ENCODE peak calls at places on chromosome 21, in seven cellular contexts. S is activated naive CD8-positive, alpha-beta T cell treated with anti-CD3 and anti-CD28 coated beads, Interleukin-2, amount 50 U/mL, for 16 hours; F is activated CD4-positive, alpha-beta T cell treated with anti-CD3 and anti-CD28 coated beads for 36 hours; A is stimulated activated CD4-positive, alpha-beta T cell treated with anti-CD3 and anti-CD28 coated beads, Interleukin-15, amount 100 ng/mL, for 24 hours; Q is progenitor cell of endocrine pancreas; L is non-pigmented ciliary epithelial cell; G is breast epithelium. O is an unnamed sample.

GRCh38 chr21:46498335-46499050 is 39.8 kb downstream of the DIP2A start:
- DNase-seq in S (no peak), F (no peak), A (peak; percentile 6), Q (no peak), L (no peak), G (no peak), O (no peak)

GRCh38 chr21:35475768-35476167 is 426.7 kb upstream of the RUNX1 start:
- DNase-seq in S (no peak), F (no peak), A (no peak), Q (no peak), L (peak; percentile 55), G (no peak), O (no peak)

GRCh38 chr21:34617753-34618339 is 2.9 kb upstream of the RCAN1 start:
- DNase-seq in S (no peak), F (no peak), A (no peak), Q (no peak), L (no peak), G (no peak), O (no peak)

GRCh38 chr21:34204481-34205439 is 131.4 kb downstream of the MRPS6 start:
- DNase-seq in S (no peak), F (no peak), A (no peak), Q (no peak), L (no peak), G (no peak), O (no peak)

GRCh38 chr21:36820176-36821031 is 121.5 kb downstream of the SIM2 start:
- DNase-seq in S (no peak), F (peak; percentile 7), A (no peak), Q (peak; percentile 15), L (no peak), G (no peak), O (no peak)

GRCh38 chr21:14836950-14837349 is 227.8 kb downstream of the NRIP1 start:
- DNase-seq in S (no peak), F (no peak), A (no peak), Q (no peak), L (no peak), G (no peak), O (no peak)

GRCh38 chr21:38741976-38742309 is 63.8 kb upstream of the ETS2 start:
- DNase-seq in S (no peak), F (no peak), A (no peak), Q (no peak), L (no peak), G (no peak), O (no peak)

GRCh38 chr21:43585924-43586411 is 73.3 kb downstream of the HSF2BP start:
- DNase-seq in S (no peak), F (no peak), A (no peak), Q (no peak), L (peak; percentile 99), G (peak; percentile 92), O (no peak)

GRCh38 chr21:37263827-37264226 is 3.3 kb downstream of the VPS26C start:
- DNase-seq in S (no peak), F (no peak), A (no peak), Q (no peak), L (no peak), G (no peak), O (no peak)

GRCh38 chr21:44365251-44365966 is 12.0 kb downstream of the TRPM2 start:
- DNase-seq in S (no peak), F (no peak), A (no peak), Q (no peak), L (no peak), G (no peak), O (peak; percentile 68)

GRCh38 chr21:45556645-45557601 is 14.7 kb upstream of the SLC19A1 start:
- DNase-seq in S (no peak), F (peak; percentile 45), A (no peak), Q (no peak), L (no peak), G (no peak), O (peak; percentile 83)

GRCh38 chr21:15731243-15731613 is 1.4 kb downstream of the USP25 start:
- DNase-seq in S (no peak), F (no peak), A (no peak), Q (no peak), L (no peak), G (no peak), O (no peak)

GRCh38 chr21:44872568-44873355 is 728 bp downstream of the PTTG1IP start:
- DNase-seq in S (no peak), F (peak; percentile 47), A (peak; percentile 39), Q (peak; percentile 32), L (no peak), G (peak; percentile 45), O (peak; percentile 89)

GRCh38 chr21:46182548-46183336 is 1.5 kb downstream of the SPATC1L start:
- DNase-seq in S (no peak), F (no peak), A (no peak), Q (no peak), L (no peak), G (peak; percentile 24), O (peak; percentile 78)

GRCh38 chr21:24223625-24224024 is 1383.7 kb downstream of the MRPL39 start:
- DNase-seq in S (no peak), F (no peak), A (no peak), Q (no peak), L (no peak), G (no peak), O (no peak)

GRCh38 chr21:41762753-41763152 is 4.1 kb downstream of the RIPK4 start:
- DNase-seq in S (no peak), F (no peak), A (no peak), Q (no peak), L (no peak), G (no peak), O (no peak)

GRCh38 chr21:35179990-35180557 is 131.0 kb upstream of the RUNX1 start:
- DNase-seq in S (no peak), F (peak; percentile 28), A (no peak), Q (no peak), L (no peak), G (no peak), O (no peak)

GRCh38 chr21:36891123-36891522 is 75.3 kb downstream of the HLCS start:
- DNase-seq in S (no peak), F (no peak), A (no peak), Q (no peak), L (no peak), G (no peak), O (no peak)

GRCh38 chr21:39444406-39445145 is 1.0 kb downstream of the LCA5L start:
- DNase-seq in S (no peak), F (peak; percentile 16), A (no peak), Q (no peak), L (no peak), G (no peak), O (no peak)

GRCh38 chr21:28781602-28782274 is 210.9 kb downstream of the LTN1 start:
- DNase-seq in S (no peak), F (no peak), A (peak; percentile 8), Q (no peak), L (no peak), G (no peak), O (no peak)

GRCh38 chr21:27645285-27645684 is 678.4 kb upstream of the ADAMTS5 start:
- DNase-seq in S (no peak), F (no peak), A (no peak), Q (no peak), L (no peak), G (no peak), O (no peak)

GRCh38 chr21:43972850-43973633 is 39.1 kb upstream of the TRAPPC10 start:
- DNase-seq in S (no peak), F (no peak), A (no peak), Q (no peak), L (no peak), G (no peak), O (peak; percentile 78)

GRCh38 chr21:30340714-30341573 is 3.5 kb upstream of the KRTAP27-1 start:
- DNase-seq in S (no peak), F (peak; percentile 46), A (peak; percentile 52), Q (peak; percentile 34), L (no peak), G (no peak), O (no peak)

GRCh38 chr21:32990666-32991065 is 35.1 kb upstream of the OLIG2 start:
- DNase-seq in S (no peak), F (no peak), A (no peak), Q (no peak), L (no peak), G (no peak), O (no peak)

GRCh38 chr21:16216595-16216994 is 486.8 kb downstream of the USP25 start:
- DNase-seq in S (no peak), F (no peak), A (no peak), Q (no peak), L (no peak), G (no peak), O (no peak)

GRCh38 chr21:41133896-41134522 is 34.0 kb upstream of the BACE2 start:
- DNase-seq in S (no peak), F (no peak), A (no peak), Q (no peak), L (no peak), G (no peak), O (no peak)

O was measured in posterior vena cava.